ENCODE peak calls at places on chromosomes 12 and 14, in seven cellular contexts. Q is IMR-90, I is mesendoderm, D is H9, A is H1, V is mesenchymal stem cell, T is neuronal stem cell. S is an unnamed sample.

GRCh38 chr12:87160848-87161601 is 868.2 kb downstream of the C12orf50 start:
- DNase-seq in Q (no peak), I (no peak), D (no peak), A (no peak), V (no peak), T (no peak), S (peak)

GRCh38 chr12:57430931-57431566 is at the start of gene R3HDM2:
- DNase-seq in Q (peak), I (peak), D (peak), A (peak), V (peak), T (peak), S (peak)

GRCh38 chr12:10140001-10140400 is 10.0 kb upstream of the CLEC7A start:
- DNase-seq in Q (peak), I (peak), D (peak), A (peak), V (peak), T (peak), S (peak)

GRCh38 chr12:47123730-47124129 is 44.0 kb upstream of the AMIGO2 start:
- DNase-seq in Q (no peak), I (no peak), D (no peak), A (no peak), V (peak), T (no peak), S (no peak)

GRCh38 chr14:58048219-58048618 is 103.8 kb downstream of the ARMH4 start:
- DNase-seq in Q (no peak), I (no peak), D (no peak), A (no peak), V (no peak), T (no peak), S (no peak)

GRCh38 chr12:119869720-119870119 is 7.4 kb downstream of the CIT start:
- DNase-seq in Q (peak), I (no peak), D (no peak), A (no peak), V (peak), T (no peak), S (peak)

GRCh38 chr12:105897311-105897725 is 241.4 kb downstream of the NUAK1 start:
- DNase-seq in Q (no peak), I (peak), D (peak), A (no peak), V (no peak), T (no peak), S (no peak)

GRCh38 chr12:99339663-99340062 is 307.9 kb upstream of the GARIN6 start:
- DNase-seq in Q (no peak), I (no peak), D (no peak), A (no peak), V (no peak), T (no peak), S (no peak)

GRCh38 chr14:93522221-93522620 is 91.5 kb downstream of the UNC79 start:
- DNase-seq in Q (no peak), I (no peak), D (no peak), A (no peak), V (no peak), T (no peak), S (peak)

GRCh38 chr14:98433436-98433835 is 838.6 kb downstream of the BCL11B start:
- DNase-seq in Q (no peak), I (no peak), D (no peak), A (no peak), V (no peak), T (no peak), S (no peak)

GRCh38 chr14:49879683-49880204 is 13.1 kb upstream of the ARF6 start:
- DNase-seq in Q (peak), I (peak), D (peak), A (peak), V (peak), T (no peak), S (peak)

GRCh38 chr12:122368361-122369073 is 54.0 kb downstream of the CLIP1 start:
- DNase-seq in Q (peak), I (peak), D (no peak), A (no peak), V (peak), T (no peak), S (peak)

GRCh38 chr14:59363545-59364226 is 101.5 kb downstream of the GPR135 start:
- DNase-seq in Q (peak), I (no peak), D (no peak), A (no peak), V (no peak), T (no peak), S (no peak)

GRCh38 chr12:52896190-52897100 is 8.4 kb downstream of the KRT8 start:
- DNase-seq in Q (no peak), I (no peak), D (no peak), A (no peak), V (peak), T (no peak), S (no peak)

GRCh38 chr14:33210304-33210703 is 271.6 kb downstream of the NPAS3 start:
- DNase-seq in Q (peak), I (peak), D (no peak), A (no peak), V (peak), T (peak), S (no peak)

GRCh38 chr14:67517083-67517482 is 16.0 kb upstream of the PLEKHH1 start:
- DNase-seq in Q (no peak), I (peak), D (peak), A (no peak), V (no peak), T (no peak), S (no peak)

GRCh38 chr12:132433641-132434395 is 56.1 kb upstream of the FBRSL1 start:
- DNase-seq in Q (no peak), I (no peak), D (no peak), A (no peak), V (no peak), T (no peak), S (no peak)

GRCh38 chr12:126338031-126338441 is 1272.8 kb downstream of the AACS start:
- DNase-seq in Q (no peak), I (no peak), D (no peak), A (no peak), V (no peak), T (no peak), S (no peak)

GRCh38 chr12:13234045-13234641 is 37.6 kb downstream of the EMP1 start:
- DNase-seq in Q (peak), I (peak), D (peak), A (peak), V (peak), T (peak), S (peak)

GRCh38 chr12:69610126-69610525 is 581 bp downstream of the LRRC10 start:
- DNase-seq in Q (no peak), I (no peak), D (no peak), A (no peak), V (no peak), T (no peak), S (no peak)

GRCh38 chr12:131087302-131087818 is 133.7 kb downstream of the ADGRD1 start:
- DNase-seq in Q (no peak), I (no peak), D (peak), A (no peak), V (no peak), T (no peak), S (no peak)

GRCh38 chr12:53236443-53237111 is 4.6 kb upstream of the RARG start:
- DNase-seq in Q (no peak), I (no peak), D (peak), A (no peak), V (no peak), T (no peak), S (no peak)

GRCh38 chr12:132173135-132174014 is 29.1 kb downstream of the NOC4L start:
- DNase-seq in Q (no peak), I (no peak), D (no peak), A (no peak), V (no peak), T (no peak), S (no peak)

GRCh38 chr12:94145231-94145979 is 3.0 kb upstream of the PLXNC1 start:
- DNase-seq in Q (peak), I (no peak), D (no peak), A (no peak), V (peak), T (no peak), S (peak)

GRCh38 chr14:55899531-55899930 is 218.7 kb upstream of the PELI2 start:
- DNase-seq in Q (peak), I (no peak), D (no peak), A (no peak), V (no peak), T (no peak), S (no peak)

DNA sequence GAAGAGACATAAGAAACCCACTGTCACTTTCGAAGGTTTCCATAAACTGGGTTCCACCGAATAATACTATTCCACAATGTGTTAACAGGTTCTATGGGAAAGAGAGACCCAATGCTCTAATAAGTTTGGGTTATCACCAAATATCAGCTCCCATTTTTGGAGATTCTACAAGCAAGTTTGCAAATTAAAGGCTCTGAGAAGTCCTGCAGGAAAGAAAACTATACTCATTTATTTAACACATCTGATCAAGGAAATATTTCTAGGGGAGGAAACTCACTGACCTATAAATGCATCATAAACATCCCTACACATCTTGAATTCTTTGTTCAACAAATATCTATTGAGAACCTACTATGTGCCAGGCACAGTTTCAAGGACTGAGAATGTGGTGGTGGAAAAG is 161.4 kb downstream of the KSR2 start:
- DNase-seq in Q (no peak), I (no peak), D (no peak), A (no peak), V (no peak), T (no peak), S (no peak)
- H3K18ac ChIP-seq in Q (no peak), I (no peak), D (no peak), A (no peak), V (no peak), T (no peak), S (no peak)

GRCh38 chr14:95304342-95304741 is 15.4 kb downstream of the CLMN start:
- DNase-seq in Q (no peak), I (no peak), D (no peak), A (no peak), V (no peak), T (no peak), S (no peak)

GRCh38 chr14:95305145-95305544 is 14.6 kb downstream of the CLMN start:
- DNase-seq in Q (no peak), I (no peak), D (no peak), A (no peak), V (no peak), T (no peak), S (no peak)

GRCh38 chr14:95308073-95308472 is 11.6 kb downstream of the CLMN start:
- DNase-seq in Q (no peak), I (no peak), D (no peak), A (no peak), V (no peak), T (no peak), S (no peak)

GRCh38 chr14:95307402-95308041 is 12.2 kb downstream of the CLMN start:
- DNase-seq in Q (no peak), I (peak), D (no peak), A (no peak), V (peak), T (no peak), S (peak)

GRCh38 chr14:95305940-95306339 is 13.8 kb downstream of the CLMN start:
- DNase-seq in Q (no peak), I (no peak), D (no peak), A (no peak), V (no peak), T (no peak), S (no peak)
- H3K18ac ChIP-seq in Q (no peak), I (no peak), D (no peak), A (no peak), V (no peak), T (no peak), S (no peak)

DNA sequence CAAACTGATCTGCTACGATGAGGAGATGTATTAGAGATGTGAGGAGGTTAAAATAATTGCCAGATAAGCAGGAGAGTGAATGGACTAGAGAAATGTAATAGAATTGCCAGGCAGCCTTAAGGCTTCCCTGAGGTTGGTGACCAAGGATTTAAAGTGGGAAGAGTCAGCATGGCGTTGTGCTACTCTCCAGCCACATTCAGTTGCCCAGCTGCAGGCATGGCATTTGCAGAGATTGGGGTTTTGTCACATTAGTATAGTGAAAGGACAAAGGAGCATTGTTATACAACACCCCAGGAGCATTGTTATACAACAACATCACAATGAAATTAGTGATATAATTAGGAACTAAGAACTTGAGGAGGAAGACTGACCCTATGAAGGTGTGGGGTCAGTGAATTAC is 31.7 kb downstream of the MARK3 start:
- DNase-seq in Q (no peak), I (no peak), D (no peak), A (no peak), V (no peak), T (no peak), S (no peak)
- H3K18ac ChIP-seq in Q (peak), I (no peak), D (no peak), A (no peak), V (no peak), T (no peak), S (no peak)

GRCh38 chr12:84822541-84822940 is 90.1 kb downstream of the SLC6A15 start:
- DNase-seq in Q (peak), I (no peak), D (no peak), A (no peak), V (peak), T (no peak), S (no peak)

GRCh38 chr12:84825149-84825548 is 87.5 kb downstream of the SLC6A15 start:
- DNase-seq in Q (no peak), I (no peak), D (no peak), A (no peak), V (peak), T (no peak), S (no peak)

GRCh38 chr12:84826925-84827324 is 85.7 kb downstream of the SLC6A15 start:
- DNase-seq in Q (no peak), I (no peak), D (no peak), A (no peak), V (no peak), T (no peak), S (no peak)
- H3K18ac ChIP-seq in Q (no peak), I (no peak), D (no peak), A (no peak), V (no peak), T (no peak), S (no peak)

GRCh38 chr12:76455582-76456345 is 103.8 kb downstream of the OSBPL8 start:
- DNase-seq in Q (peak), I (peak), D (no peak), A (no peak), V (peak), T (peak), S (peak)
- H3K18ac ChIP-seq in Q (peak), I (no peak), D (no peak), A (no peak), V (no peak), T (no peak), S (no peak)

GRCh38 chr12:117240356-117240755 is 50.1 kb upstream of the FBXO21 start:
- DNase-seq in Q (no peak), I (no peak), D (no peak), A (no peak), V (no peak), T (no peak), S (no peak)

GRCh38 chr12:117241697-117242096 is 51.4 kb upstream of the FBXO21 start:
- DNase-seq in Q (no peak), I (no peak), D (no peak), A (no peak), V (no peak), T (no peak), S (no peak)

DNA sequence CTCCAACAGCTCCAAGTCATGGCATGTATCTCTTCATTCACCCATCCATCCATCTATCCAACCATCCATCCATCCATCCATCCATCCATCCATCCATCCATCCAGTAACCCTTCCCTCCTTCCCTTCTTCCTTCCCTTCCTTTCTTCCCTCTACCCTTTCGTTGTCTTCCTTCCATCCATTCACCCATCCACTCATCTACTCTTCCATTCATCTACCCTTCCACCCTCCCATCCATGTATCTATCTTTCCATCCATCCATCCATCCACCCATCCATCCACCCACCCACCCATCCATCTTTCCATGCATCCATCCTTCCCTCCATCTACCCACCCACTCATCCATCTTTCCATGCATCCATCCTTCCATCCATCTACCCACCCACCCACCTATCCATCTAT is 53.2 kb upstream of the FBXO21 start:
- DNase-seq in Q (no peak), I (no peak), D (no peak), A (no peak), V (no peak), T (no peak), S (no peak)
- H3K18ac ChIP-seq in Q (no peak), I (no peak), D (no peak), A (no peak), V (no peak), T (no peak), S (no peak)